ENCODE peak calls at places on chromosomes 7 and 10, in seven cellular contexts. F is heart right ventricle; L is gastrocnemius medialis; J is OCI-LY7; X is CD4-positive, CD25-positive, alpha-beta regulatory T cell; D is thoracic aorta; G is aorta. Y is an unnamed sample.

GRCh38 chr7:129800901-129801300 is 151.9 kb downstream of the UBE2H start:
- DNase-seq in F (no peak), L (no peak), J (no peak), X (no peak), D (no peak), G (peak), Y (no peak)

GRCh38 chr10:79229081-79229541 is 118.2 kb upstream of the PPIF start:
- DNase-seq in F (no peak), L (no peak), J (no peak), X (no peak), D (no peak), G (no peak), Y (no peak)

GRCh38 chr10:35887686-35888085 is 245.6 kb upstream of the FZD8 start:
- DNase-seq in F (no peak), L (no peak), J (no peak), X (no peak), D (no peak), G (no peak), Y (no peak)

GRCh38 chr7:134016223-134016941 is 110.8 kb upstream of the LRGUK start:
- DNase-seq in F (peak), L (no peak), J (peak), X (no peak), D (no peak), G (no peak), Y (no peak)

GRCh38 chr10:86334515-86335085 is 32.0 kb downstream of the GRID1 start:
- DNase-seq in F (no peak), L (no peak), J (no peak), X (no peak), D (no peak), G (peak), Y (peak)

GRCh38 chr7:147999962-148000361 is 590.6 kb upstream of the C7orf33 start:
- DNase-seq in F (no peak), L (no peak), J (no peak), X (no peak), D (no peak), G (no peak), Y (no peak)

GRCh38 chr7:151137076-151137611 is 30.4 kb downstream of the GBX1 start:
- DNase-seq in F (no peak), L (peak), J (no peak), X (no peak), D (no peak), G (peak), Y (peak)

GRCh38 chr7:4694653-4695335 is 12.7 kb downstream of the FOXK1 start:
- DNase-seq in F (peak), L (peak), J (no peak), X (no peak), D (peak), G (no peak), Y (no peak)

GRCh38 chr10:129161184-129161583 is 305.9 kb upstream of the MGMT start:
- DNase-seq in F (no peak), L (no peak), J (no peak), X (no peak), D (no peak), G (no peak), Y (no peak)

GRCh38 chr10:63749915-63750314 is 228.7 kb downstream of the REEP3 start:
- DNase-seq in F (no peak), L (no peak), J (no peak), X (no peak), D (no peak), G (no peak), Y (no peak)

GRCh38 chr10:101214446-101215396 is 14.5 kb downstream of the LBX1 start:
- DNase-seq in F (peak), L (peak), J (peak), X (peak), D (no peak), G (peak), Y (no peak)

GRCh38 chr7:35024298-35024697 is 13.0 kb downstream of the DPY19L1 start:
- DNase-seq in F (no peak), L (no peak), J (no peak), X (no peak), D (no peak), G (no peak), Y (no peak)

GRCh38 chr7:35022725-35023124 is 14.6 kb downstream of the DPY19L1 start:
- DNase-seq in F (no peak), L (no peak), J (no peak), X (no peak), D (no peak), G (no peak), Y (no peak)

GRCh38 chr7:35029311-35029710 is 8.0 kb downstream of the DPY19L1 start:
- DNase-seq in F (no peak), L (no peak), J (no peak), X (no peak), D (no peak), G (no peak), Y (no peak)

GRCh38 chr7:35025391-35025870 is 11.9 kb downstream of the DPY19L1 start:
- DNase-seq in F (no peak), L (no peak), J (no peak), X (no peak), D (no peak), G (no peak), Y (no peak)

DNA sequence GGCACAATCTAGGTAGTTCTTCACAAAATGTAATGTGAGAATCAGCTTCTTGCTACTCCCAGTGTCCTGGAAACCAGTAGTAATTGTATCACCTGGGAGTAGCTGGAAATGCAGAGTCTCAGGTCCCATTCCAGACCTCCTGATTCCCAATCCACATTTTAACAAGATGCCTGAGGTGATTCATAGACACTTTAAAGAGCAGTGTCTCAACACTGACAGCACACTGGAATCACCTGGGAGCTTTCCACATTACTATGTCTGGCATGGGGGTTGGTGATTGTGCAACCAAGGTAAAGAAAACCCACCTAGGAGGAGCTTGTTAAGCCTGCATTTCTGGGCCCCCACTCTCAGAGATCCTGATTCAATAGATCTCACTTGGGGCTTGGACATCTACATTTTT is 11.1 kb downstream of the DPY19L1 start:
- DNase-seq in F (no peak), L (no peak), J (no peak), X (no peak), D (no peak), G (no peak), Y (no peak)
- H3K27ac ChIP-seq in F (no peak), L (no peak), J (no peak), X (no peak), D (no peak), G (no peak), Y (no peak)

DNA sequence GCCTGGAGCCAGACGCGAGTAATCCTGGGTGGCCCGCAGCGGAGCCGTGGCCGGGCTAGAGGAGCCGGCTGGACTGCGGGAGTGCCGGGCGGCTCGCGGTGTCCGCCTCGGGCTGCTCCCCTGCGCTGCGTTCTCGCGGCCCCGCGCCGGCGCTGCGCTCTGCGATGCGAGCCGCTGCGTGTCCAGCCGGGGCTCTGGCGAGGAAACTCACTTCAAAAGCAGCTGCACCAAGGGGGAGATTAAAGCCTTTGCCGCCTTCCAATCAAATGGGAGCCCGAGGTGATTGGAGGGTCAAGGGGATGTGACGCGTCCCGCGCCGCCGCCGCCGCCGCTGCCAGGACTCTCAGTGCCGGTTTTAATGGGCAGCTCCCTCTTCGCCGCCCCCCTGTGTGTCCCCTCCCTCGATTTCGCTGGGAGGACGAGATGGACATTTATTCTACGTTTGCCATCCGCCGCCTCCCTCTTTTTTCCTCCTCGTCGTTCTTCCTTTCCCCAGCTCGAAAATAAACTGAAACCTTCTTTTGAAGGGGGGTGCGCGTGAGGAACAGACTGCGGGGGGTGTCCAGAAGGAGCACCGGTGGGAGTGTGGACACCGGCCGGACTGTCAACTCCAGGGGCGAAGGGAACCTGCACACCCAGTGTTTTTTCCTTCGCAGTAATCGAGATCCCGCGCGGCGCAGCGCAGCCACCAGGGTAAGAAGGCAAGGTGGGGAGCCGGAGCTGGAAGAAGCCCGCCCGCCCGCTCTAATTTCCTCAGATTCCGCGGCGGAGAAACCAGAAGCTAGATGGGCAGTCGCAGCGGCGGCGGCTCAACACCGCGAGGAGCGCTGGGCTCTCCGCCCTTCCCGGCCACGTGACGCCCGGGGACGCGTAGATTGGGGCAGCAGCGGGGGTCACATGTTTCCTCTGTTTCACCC is at the start of gene ZNF503:
- DNase-seq in F (peak), L (peak), J (no peak), X (no peak), D (peak), G (peak), Y (peak)
- H3K27ac ChIP-seq in F (peak), L (peak), J (no peak), X (no peak), D (peak), G (peak), Y (peak)

GRCh38 chr10:31708513-31708912 is 220.1 kb downstream of the ARHGAP12 start:
- DNase-seq in F (peak), L (peak), J (no peak), X (no peak), D (no peak), G (no peak), Y (no peak)
- H3K27ac ChIP-seq in F (peak), L (peak), J (no peak), X (no peak), D (peak), G (no peak), Y (no peak)

DNA sequence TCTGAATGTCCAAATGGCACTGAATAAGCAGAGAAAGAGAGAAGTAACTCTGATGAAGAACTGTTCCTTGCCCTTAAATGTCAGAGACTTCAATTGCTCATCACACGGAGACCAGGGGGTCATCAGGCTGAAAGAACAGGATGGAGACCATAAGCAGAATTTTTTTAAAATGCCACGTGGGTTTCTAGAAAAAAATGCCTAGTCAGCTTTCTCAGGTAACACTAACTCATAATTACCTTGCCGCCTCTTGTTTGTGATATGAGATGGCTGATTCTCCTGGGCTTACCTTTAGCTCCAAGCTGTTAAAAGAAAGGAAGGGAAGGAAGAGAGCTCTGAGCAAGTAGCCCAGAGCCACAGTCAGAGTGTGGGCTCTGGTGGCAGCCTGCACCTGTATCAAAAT is 372.1 kb downstream of the GPAM start:
- DNase-seq in F (no peak), L (no peak), J (no peak), X (no peak), D (no peak), G (no peak), Y (no peak)
- H3K27ac ChIP-seq in F (no peak), L (no peak), J (no peak), X (no peak), D (no peak), G (no peak), Y (no peak)

GRCh38 chr10:3539696-3540383 is 245.2 kb downstream of the KLF6 start:
- DNase-seq in F (no peak), L (no peak), J (no peak), X (no peak), D (no peak), G (no peak), Y (no peak)

GRCh38 chr10:3538291-3538849 is 246.6 kb downstream of the KLF6 start:
- DNase-seq in F (no peak), L (no peak), J (no peak), X (no peak), D (no peak), G (no peak), Y (no peak)

GRCh38 chr10:3537518-3537917 is 247.5 kb downstream of the KLF6 start:
- DNase-seq in F (no peak), L (no peak), J (no peak), X (no peak), D (no peak), G (no peak), Y (no peak)

GRCh38 chr10:3542185-3542611 is 242.8 kb downstream of the KLF6 start:
- DNase-seq in F (no peak), L (no peak), J (no peak), X (no peak), D (no peak), G (peak), Y (no peak)

DNA sequence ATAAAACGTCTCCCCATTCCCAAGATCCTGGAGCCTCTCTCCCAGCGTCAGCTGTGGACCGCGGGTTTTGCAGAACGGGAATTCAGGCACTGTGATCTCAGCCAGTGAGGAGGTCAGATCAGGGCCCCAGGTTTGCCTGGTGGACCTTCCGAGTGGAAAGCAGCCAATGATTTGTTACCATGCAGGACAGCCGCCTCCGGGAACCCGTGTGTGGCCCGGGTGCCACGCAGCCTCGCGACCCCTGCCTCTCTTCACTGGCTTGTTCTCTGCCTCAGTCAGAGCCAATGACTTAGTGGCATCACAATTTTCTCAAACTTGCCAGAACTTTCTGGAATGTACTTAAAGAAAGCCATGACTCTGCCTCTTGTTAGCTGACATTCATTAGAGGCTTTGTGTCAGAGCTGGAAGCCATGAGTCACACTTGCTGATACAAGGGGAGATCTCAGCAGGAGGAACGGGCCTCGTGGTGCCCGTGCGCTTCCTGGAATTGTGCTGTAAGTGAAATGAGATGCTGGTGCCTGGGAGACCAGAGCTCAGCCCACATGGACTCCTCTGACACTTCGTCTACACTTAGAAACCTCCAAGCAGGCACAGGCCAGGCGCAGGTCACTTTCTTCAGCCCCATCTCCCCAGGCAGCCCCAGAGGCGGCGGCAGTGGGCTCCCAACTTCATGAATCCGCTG is 246.0 kb downstream of the KLF6 start:
- DNase-seq in F (peak), L (no peak), J (no peak), X (no peak), D (peak), G (peak), Y (no peak)
- H3K27ac ChIP-seq in F (no peak), L (no peak), J (no peak), X (no peak), D (peak), G (no peak), Y (peak)

GRCh38 chr10:13890233-13890616 is 303.5 kb downstream of the PRPF18 start:
- DNase-seq in F (no peak), L (no peak), J (no peak), X (no peak), D (no peak), G (no peak), Y (no peak)

GRCh38 chr10:13893926-13894325 is 307.2 kb downstream of the PRPF18 start:
- DNase-seq in F (no peak), L (no peak), J (no peak), X (no peak), D (no peak), G (no peak), Y (no peak)

GRCh38 chr10:13892871-13893270 is 306.1 kb downstream of the PRPF18 start:
- DNase-seq in F (no peak), L (no peak), J (no peak), X (no peak), D (no peak), G (no peak), Y (no peak)

GRCh38 chr10:13890617-13891541 is 304.1 kb downstream of the PRPF18 start:
- DNase-seq in F (peak), L (peak), J (no peak), X (no peak), D (no peak), G (no peak), Y (no peak)

DNA sequence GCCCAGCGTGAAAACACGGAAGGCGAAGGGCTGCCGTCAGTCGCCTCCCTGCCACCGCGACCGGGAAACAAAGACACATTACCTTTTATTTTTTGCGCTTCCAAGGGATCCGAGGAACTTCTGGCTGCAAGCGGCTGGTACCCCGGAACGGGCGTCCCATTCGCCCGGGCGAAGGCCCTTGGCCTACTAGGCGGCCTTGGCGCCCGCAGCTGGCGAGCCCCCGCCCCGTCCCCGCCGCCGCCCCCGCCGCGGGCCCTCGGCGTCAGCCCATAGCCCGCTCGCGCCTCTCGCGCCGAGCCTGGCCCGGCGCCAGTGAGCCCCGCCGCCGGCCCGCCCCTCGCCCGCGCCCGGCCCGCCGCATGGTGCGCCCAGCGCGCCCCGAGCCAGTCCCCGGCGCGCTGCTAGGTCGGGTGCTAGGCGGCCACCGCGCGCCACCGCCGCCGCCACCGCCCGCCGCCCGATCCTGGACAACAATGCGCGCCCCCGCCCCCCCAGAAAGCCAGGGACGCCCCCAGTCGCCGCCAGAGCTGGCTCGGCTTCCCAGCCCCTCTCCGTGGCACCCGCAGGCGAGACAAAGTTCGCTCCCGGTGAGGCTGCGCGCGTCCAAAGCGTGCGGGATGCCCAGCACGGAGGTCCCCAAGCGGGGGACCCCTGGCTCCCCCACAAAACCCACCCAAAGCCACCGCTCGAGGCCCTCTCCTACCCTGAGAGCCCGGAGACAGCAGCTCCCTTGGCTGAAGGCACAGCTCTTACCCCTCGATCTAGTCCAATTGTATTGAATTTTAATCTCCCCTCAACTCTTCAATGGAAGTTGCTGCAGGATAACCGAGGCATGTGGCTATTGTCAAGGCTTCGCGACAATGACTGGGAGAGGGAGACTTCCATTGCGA is 305.0 kb downstream of the PRPF18 start:
- DNase-seq in F (no peak), L (no peak), J (no peak), X (peak), D (no peak), G (peak), Y (no peak)
- H3K27ac ChIP-seq in F (peak), L (peak), J (no peak), X (no peak), D (peak), G (no peak), Y (no peak)

GRCh38 chr7:130912910-130913720 is 179.1 kb upstream of the KLF14 start:
- DNase-seq in F (peak), L (peak), J (peak), X (peak), D (peak), G (peak), Y (peak)
- H3K27ac ChIP-seq in F (peak), L (peak), J (peak), X (peak), D (peak), G (peak), Y (peak)

DNA sequence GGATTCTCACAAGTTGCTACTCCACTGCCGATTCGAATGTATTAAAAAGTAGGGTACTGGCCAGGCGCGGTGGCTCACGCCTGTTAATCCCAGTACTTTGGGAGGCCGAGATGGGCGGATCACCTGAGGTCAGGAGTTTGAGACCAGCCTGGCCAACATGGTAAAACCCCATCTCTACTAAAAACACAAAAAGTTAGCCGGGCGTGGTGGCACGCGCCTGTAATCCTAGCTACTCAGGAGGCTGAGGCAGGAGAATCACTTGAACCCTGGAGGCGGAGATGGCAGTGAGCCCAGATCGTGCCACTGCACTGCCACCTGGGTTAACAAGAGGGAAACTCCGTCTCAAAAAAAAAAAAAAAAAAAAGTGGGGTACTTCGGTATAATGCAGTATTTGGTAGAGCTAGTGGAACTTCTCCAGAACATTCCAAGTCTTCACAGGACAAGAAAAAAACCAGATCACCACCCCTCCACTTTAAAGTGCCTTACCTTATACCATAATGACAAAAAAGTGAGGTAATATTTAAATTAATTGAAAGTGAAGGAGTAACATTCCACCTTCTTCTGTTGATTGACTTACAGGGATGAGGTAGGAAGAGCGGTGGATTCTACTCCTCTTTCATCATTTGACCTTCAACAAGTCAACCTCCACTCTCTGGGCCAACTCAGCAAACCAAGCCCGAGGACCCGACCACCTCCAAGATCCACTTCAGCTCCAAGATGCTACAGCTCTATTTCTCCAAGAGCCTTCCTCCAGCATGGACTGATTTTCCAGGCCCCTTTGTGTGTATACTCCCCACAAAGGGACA is 2.0 kb downstream of the BAZ1B start:
- DNase-seq in F (no peak), L (no peak), J (peak), X (peak), D (no peak), G (peak), Y (peak)
- H3K27ac ChIP-seq in F (peak), L (peak), J (peak), X (peak), D (peak), G (no peak), Y (peak)

Y was measured in RWPE2.